ENCODE peak calls at places on chromosomes 6 and 20, in four cellular contexts. One of them, this sample, is unnamed.

GRCh38 chr20:37816003-37816402 is 86.9 kb upstream of the VSTM2L start:
- DNase-seq in fibroblast of the aortic adventitia: no peak
- DNase-seq in uterus: no peak
- DNase-seq in BJ: no peak
- DNase-seq in this sample: no peak

GRCh38 chr6:159691963-159692287 is 1.1 kb downstream of the SOD2 start:
- DNase-seq in fibroblast of the aortic adventitia: no peak
- DNase-seq in uterus: no peak
- DNase-seq in BJ: no peak
- DNase-seq in this sample: no peak

GRCh38 chr6:109523478-109523877 is 40.5 kb upstream of the ZBTB24 start:
- DNase-seq in fibroblast of the aortic adventitia: peak; percentile 95
- DNase-seq in uterus: no peak
- DNase-seq in BJ: no peak
- DNase-seq in this sample: peak; percentile 88

GRCh38 chr20:23106271-23106851 is 20.2 kb upstream of the CD93 start:
- DNase-seq in fibroblast of the aortic adventitia: no peak
- DNase-seq in uterus: no peak
- DNase-seq in BJ: no peak
- DNase-seq in this sample: peak; percentile 75

GRCh38 chr20:12171927-12172581 is 254.4 kb downstream of the BTBD3 start:
- DNase-seq in fibroblast of the aortic adventitia: peak; percentile 98
- DNase-seq in uterus: peak; percentile 58
- DNase-seq in BJ: no peak
- DNase-seq in this sample: peak; percentile 92

GRCh38 chr6:62775427-62776022 is 435.7 kb upstream of the FKBP1C start:
- DNase-seq in fibroblast of the aortic adventitia: no peak
- DNase-seq in uterus: no peak
- DNase-seq in BJ: no peak
- DNase-seq in this sample: peak; percentile 0

GRCh38 chr20:33262658-33263065 is 20.4 kb upstream of the BPIFB1 start:
- DNase-seq in fibroblast of the aortic adventitia: peak; percentile 70
- DNase-seq in uterus: no peak
- DNase-seq in BJ: peak; percentile 1
- DNase-seq in this sample: peak; percentile 65

GRCh38 chr6:56529594-56530191 is 113.0 kb downstream of the DST start:
- DNase-seq in fibroblast of the aortic adventitia: peak; percentile 36
- DNase-seq in uterus: no peak
- DNase-seq in BJ: no peak
- DNase-seq in this sample: no peak

GRCh38 chr6:157728183-157728881 is 94.7 kb upstream of the SNX9 start:
- DNase-seq in fibroblast of the aortic adventitia: no peak
- DNase-seq in uterus: no peak
- DNase-seq in BJ: no peak
- DNase-seq in this sample: no peak

GRCh38 chr20:32965115-32965514 is 39.1 kb downstream of the SUN5 start:
- DNase-seq in fibroblast of the aortic adventitia: no peak
- DNase-seq in uterus: no peak
- DNase-seq in BJ: no peak
- DNase-seq in this sample: no peak

GRCh38 chr6:39731565-39731964 is 6.4 kb upstream of the KIF6 start:
- DNase-seq in fibroblast of the aortic adventitia: no peak
- DNase-seq in uterus: no peak
- DNase-seq in BJ: no peak
- DNase-seq in this sample: no peak

GRCh38 chr6:73262701-73263569 is at the start of gene KHDC1:
- DNase-seq in fibroblast of the aortic adventitia: peak; percentile 47
- DNase-seq in uterus: peak; percentile 48
- DNase-seq in BJ: no peak
- DNase-seq in this sample: peak; percentile 48

GRCh38 chr6:12262236-12263061 is 27.7 kb upstream of the EDN1 start:
- DNase-seq in fibroblast of the aortic adventitia: no peak
- DNase-seq in uterus: peak; percentile 15
- DNase-seq in BJ: no peak
- DNase-seq in this sample: no peak

GRCh38 chr6:156689656-156690055 is 87.5 kb upstream of the ARID1B start:
- DNase-seq in fibroblast of the aortic adventitia: no peak
- DNase-seq in uterus: no peak
- DNase-seq in BJ: no peak
- DNase-seq in this sample: no peak

GRCh38 chr6:156687875-156688549 is 89.2 kb upstream of the ARID1B start:
- DNase-seq in fibroblast of the aortic adventitia: peak; percentile 39
- DNase-seq in uterus: no peak
- DNase-seq in BJ: no peak
- DNase-seq in this sample: peak; percentile 45

GRCh38 chr6:156685823-156686428 is 91.3 kb upstream of the ARID1B start:
- DNase-seq in fibroblast of the aortic adventitia: no peak
- DNase-seq in uterus: no peak
- DNase-seq in BJ: no peak
- DNase-seq in this sample: no peak

GRCh38 chr6:156686940-156687874 is 90.0 kb upstream of the ARID1B start:
- DNase-seq in fibroblast of the aortic adventitia: peak; percentile 94
- DNase-seq in uterus: peak; percentile 93
- DNase-seq in BJ: no peak
- DNase-seq in this sample: peak; percentile 92

DNA sequence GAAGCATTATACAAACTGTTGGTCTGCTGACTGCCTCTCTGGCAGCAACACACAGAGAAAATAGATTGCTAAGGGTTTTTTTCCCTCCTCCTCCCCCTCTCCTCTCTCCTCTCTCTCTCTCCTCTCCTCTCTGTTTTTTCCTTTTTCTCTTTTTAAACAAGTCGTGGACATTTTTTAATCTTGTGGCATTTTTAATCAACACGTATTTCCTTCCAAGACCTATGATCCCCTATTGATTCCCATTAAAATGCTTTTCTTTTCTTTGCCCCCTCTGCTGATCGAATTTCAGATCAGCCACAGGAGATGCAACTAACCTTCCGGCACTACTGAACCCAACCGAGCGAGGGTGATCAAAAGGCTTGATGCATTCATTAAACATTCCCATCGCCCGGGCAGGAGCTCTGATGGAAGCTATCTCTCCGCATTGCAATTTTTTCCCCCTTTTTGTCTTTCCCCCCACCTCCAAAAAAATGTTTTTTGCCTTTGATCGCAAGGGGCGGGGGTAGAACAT is 90.7 kb upstream of the ARID1B start:
- DNase-seq in fibroblast of the aortic adventitia: peak; percentile 73
- DNase-seq in uterus: no peak
- DNase-seq in BJ: no peak
- DNase-seq in this sample: peak; percentile 71
- TF ChIP-seq CTCF in fibroblast of the aortic adventitia: peak; percentile 51
- TF ChIP-seq CTCF in uterus: peak; percentile 53
- TF ChIP-seq CTCF in BJ: peak; percentile 60
- TF ChIP-seq CTCF in this sample: peak; percentile 33

GRCh38 chr6:144266091-144266649 is 19.0 kb upstream of the UTRN start:
- DNase-seq in fibroblast of the aortic adventitia: peak; percentile 92
- DNase-seq in uterus: peak; percentile 66
- DNase-seq in BJ: no peak
- DNase-seq in this sample: peak; percentile 84

GRCh38 chr6:144265390-144265789 is 19.7 kb upstream of the UTRN start:
- DNase-seq in fibroblast of the aortic adventitia: peak; percentile 69
- DNase-seq in uterus: no peak
- DNase-seq in BJ: no peak
- DNase-seq in this sample: peak; percentile 84

GRCh38 chr6:144263786-144264185 is 21.3 kb upstream of the UTRN start:
- DNase-seq in fibroblast of the aortic adventitia: peak; percentile 22
- DNase-seq in uterus: no peak
- DNase-seq in BJ: no peak
- DNase-seq in this sample: no peak

GRCh38 chr6:144264270-144265060 is 20.7 kb upstream of the UTRN start:
- DNase-seq in fibroblast of the aortic adventitia: peak; percentile 95
- DNase-seq in uterus: peak; percentile 31
- DNase-seq in BJ: peak; percentile 82
- DNase-seq in this sample: peak; percentile 93

GRCh38 chr6:144265061-144265357 is 20.1 kb upstream of the UTRN start:
- DNase-seq in fibroblast of the aortic adventitia: peak; percentile 82
- DNase-seq in uterus: no peak
- DNase-seq in BJ: no peak
- DNase-seq in this sample: peak; percentile 58
- H3K4me3 ChIP-seq in fibroblast of the aortic adventitia: no peak overlapping the region
- H3K4me3 ChIP-seq in uterus: no peak overlapping the region
- H3K4me3 ChIP-seq in BJ: no peak overlapping the region
- H3K4me3 ChIP-seq in this sample: peak overlapping the region; percentile 8

DNA sequence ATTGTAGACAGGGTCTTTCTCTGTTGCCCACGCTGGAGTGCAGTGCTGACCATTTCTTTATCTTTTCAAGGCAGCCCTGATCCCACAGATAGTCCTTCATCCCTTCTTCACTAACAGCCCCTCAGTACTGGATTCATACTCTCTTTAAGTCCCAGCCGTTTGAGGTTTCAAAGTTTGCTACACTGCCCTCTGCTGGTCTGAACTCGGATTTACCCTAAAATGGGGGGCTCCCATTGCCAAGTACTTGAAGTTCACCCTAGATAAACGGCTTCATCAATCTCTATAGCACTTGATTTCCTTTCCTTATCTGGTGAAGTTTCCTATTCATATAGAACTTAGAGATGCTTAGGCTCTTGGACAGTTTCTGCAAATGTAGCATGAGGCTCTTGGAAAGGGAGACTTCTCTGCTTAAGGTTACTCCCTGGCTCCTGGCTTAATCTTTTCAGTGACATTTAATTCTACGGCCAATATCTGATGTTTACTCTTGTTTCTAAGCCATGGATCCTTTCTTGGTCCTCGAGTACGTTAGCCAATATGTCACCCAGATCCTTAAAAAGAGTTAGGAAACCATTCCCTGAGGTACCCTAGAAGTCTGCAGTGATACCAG is 21.4 kb upstream of the PREP start:
- DNase-seq in fibroblast of the aortic adventitia: peak; percentile 74
- DNase-seq in uterus: peak; percentile 27
- DNase-seq in BJ: no peak
- DNase-seq in this sample: peak; percentile 77
- TF ChIP-seq CTCF in fibroblast of the aortic adventitia: peak; percentile 64
- TF ChIP-seq CTCF in uterus: peak; percentile 45
- TF ChIP-seq CTCF in BJ: peak; percentile 71
- TF ChIP-seq CTCF in this sample: peak; percentile 70

GRCh38 chr6:30612687-30613248 is 4.3 kb downstream of the PPP1R10 start:
- DNase-seq in fibroblast of the aortic adventitia: peak; percentile 57
- DNase-seq in uterus: no peak
- DNase-seq in BJ: no peak
- DNase-seq in this sample: peak; percentile 37

GRCh38 chr6:30615219-30615957 is 1.7 kb downstream of the PPP1R10 start:
- DNase-seq in fibroblast of the aortic adventitia: peak; percentile 94
- DNase-seq in uterus: no peak
- DNase-seq in BJ: no peak
- DNase-seq in this sample: peak; percentile 94

GRCh38 chr6:30613251-30614043 is 3.6 kb downstream of the PPP1R10 start:
- DNase-seq in fibroblast of the aortic adventitia: peak; percentile 28
- DNase-seq in uterus: no peak
- DNase-seq in BJ: no peak
- DNase-seq in this sample: no peak

GRCh38 chr6:30614843-30615218 is 2.2 kb downstream of the PPP1R10 start:
- DNase-seq in fibroblast of the aortic adventitia: peak; percentile 99
- DNase-seq in uterus: peak; percentile 83
- DNase-seq in BJ: peak; percentile 94
- DNase-seq in this sample: peak; percentile 99

DNA sequence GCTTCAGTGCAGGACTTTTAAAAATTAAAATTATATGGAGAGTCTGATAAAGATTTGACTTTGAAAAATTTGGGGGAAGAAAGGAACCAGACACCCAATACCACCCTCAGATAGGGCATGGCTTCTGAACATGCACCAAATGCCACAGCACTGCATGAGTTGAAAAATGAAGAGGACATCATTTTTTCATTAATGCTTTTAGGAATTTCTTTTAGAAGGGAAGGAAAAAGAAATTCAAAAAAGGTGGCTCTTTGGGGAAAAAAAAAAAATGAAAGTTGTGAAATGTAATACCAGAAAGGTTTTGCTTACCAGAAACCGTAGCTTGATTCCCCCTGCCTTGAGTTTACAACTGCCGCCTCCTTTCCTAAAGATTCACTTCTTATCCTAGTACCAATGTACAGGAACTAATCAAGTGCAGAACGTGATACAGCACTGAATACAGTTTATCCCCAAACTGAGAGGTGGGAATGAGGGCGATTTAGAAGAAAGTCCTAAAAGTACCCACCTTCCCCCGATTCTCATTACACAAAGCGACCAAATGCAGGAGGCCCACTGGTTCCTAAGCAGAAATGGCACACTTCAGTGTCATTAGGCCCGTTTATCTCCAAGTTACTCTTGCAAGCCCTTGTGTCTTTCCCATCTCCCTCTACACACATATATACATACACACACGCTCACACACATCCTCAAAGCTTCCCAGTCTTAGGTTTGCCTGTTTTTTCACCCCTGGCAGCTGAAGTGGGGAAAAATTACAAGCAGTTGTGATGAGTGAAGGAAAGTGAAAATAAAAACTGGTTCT is 2.8 kb downstream of the PPP1R10 start:
- DNase-seq in fibroblast of the aortic adventitia: no peak
- DNase-seq in uterus: no peak
- DNase-seq in BJ: no peak
- DNase-seq in this sample: no peak
- H3K4me3 ChIP-seq in fibroblast of the aortic adventitia: peak overlapping the region; percentile 62
- H3K4me3 ChIP-seq in uterus: peak overlapping the region; percentile 99
- H3K4me3 ChIP-seq in BJ: peak overlapping the region; percentile 35
- H3K4me3 ChIP-seq in this sample: peak overlapping the region; percentile 90

GRCh38 chr20:43032459-43032858 is 157.2 kb downstream of the PTPRT start:
- DNase-seq in fibroblast of the aortic adventitia: no peak
- DNase-seq in uterus: no peak
- DNase-seq in BJ: no peak
- DNase-seq in this sample: no peak
- TF ChIP-seq CTCF in fibroblast of the aortic adventitia: no peak
- TF ChIP-seq CTCF in uterus: no peak
- TF ChIP-seq CTCF in BJ: no peak
- TF ChIP-seq CTCF in this sample: no peak

DNA sequence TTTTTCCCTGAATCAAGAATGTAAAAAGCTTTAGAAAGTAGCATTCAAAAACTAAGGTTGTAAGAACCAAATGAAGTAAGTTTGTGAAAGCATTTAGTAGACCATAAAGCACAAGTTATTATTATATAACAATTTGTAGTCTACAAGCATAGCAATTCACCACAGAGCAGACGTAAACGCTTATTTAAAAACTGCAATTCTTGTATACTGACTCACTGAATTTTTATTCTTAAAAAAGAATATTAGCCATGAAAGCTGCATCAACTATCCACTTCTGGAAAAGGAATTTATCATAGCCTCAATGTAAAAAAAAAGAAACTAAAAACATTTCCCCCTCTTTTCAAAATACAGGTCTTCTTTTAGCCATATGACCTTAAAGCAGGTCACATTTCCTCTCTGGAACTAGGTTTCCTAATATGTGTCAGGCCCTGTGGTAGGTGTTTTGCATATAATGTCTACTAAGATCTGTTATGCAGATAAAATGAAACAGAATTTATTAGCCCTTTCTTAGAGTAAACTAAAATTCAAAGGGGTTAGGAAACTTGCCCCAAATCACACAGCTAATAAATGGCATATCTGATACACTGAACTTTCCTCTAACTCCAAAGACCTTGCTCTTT is 2.1 kb downstream of the MAP3K7 start:
- DNase-seq in fibroblast of the aortic adventitia: peak; percentile 21
- DNase-seq in uterus: no peak
- DNase-seq in BJ: no peak
- DNase-seq in this sample: peak; percentile 4
- H3K4me3 ChIP-seq in fibroblast of the aortic adventitia: peak overlapping the region; percentile 6
- H3K4me3 ChIP-seq in uterus: no peak overlapping the region
- H3K4me3 ChIP-seq in BJ: no peak overlapping the region
- H3K4me3 ChIP-seq in this sample: peak overlapping the region; percentile 65

This sample was measured in fibroblast of pulmonary artery.